ENCODE peak calls at places on chromosomes 6 and 20, in four cellular contexts. R is IMR-90, X is heart left ventricle, T is pancreas. U is an unnamed sample.

GRCh38 chr20:46221271-46221670 is 87.0 kb downstream of the CDH22 start:
- DNase-seq in T (no peak), R (no peak), X (no peak), U (no peak)

GRCh38 chr6:153947817-153948447 is 91.1 kb upstream of the OPRM1 start:
- DNase-seq in X (no peak), R (no peak), T (no peak), U (no peak)

GRCh38 chr6:107827541-107827940 is 3.4 kb upstream of the SCML4 start:
- DNase-seq in X (no peak), T (no peak), R (no peak), U (no peak)

GRCh38 chr20:22453244-22454080 is 130.9 kb downstream of the FOXA2 start:
- DNase-seq in T (no peak), R (no peak), X (no peak), U (no peak)

GRCh38 chr6:44179072-44179536 is 20.5 kb downstream of the CAPN11 start:
- DNase-seq in X (no peak), T (no peak), R (no peak), U (no peak)

GRCh38 chr20:34527016-34527415 is 10.8 kb downstream of the DYNLRB1 start:
- DNase-seq in R (no peak), X (no peak), T (no peak), U (no peak)

GRCh38 chr6:44554901-44555300 is 167.4 kb downstream of the CDC5L start:
- DNase-seq in T (no peak), X (no peak), R (no peak), U (peak)

GRCh38 chr20:33789109-33789857 is 21.9 kb upstream of the CHMP4B start:
- DNase-seq in X (peak), T (peak), R (peak), U (no peak)

GRCh38 chr6:51049288-51049982 is 230.8 kb downstream of the TFAP2B start:
- DNase-seq in T (no peak), X (no peak), R (no peak), U (no peak)

GRCh38 chr6:39357998-39358686 is 35.6 kb upstream of the KCNK16 start:
- DNase-seq in T (peak), X (peak), R (peak), U (no peak)

GRCh38 chr20:17636523-17637412 is 45.3 kb downstream of the RRBP1 start:
- DNase-seq in R (no peak), X (no peak), T (no peak), U (no peak)

GRCh38 chr6:167120557-167121030 is 2.3 kb upstream of the CCR6 start:
- DNase-seq in T (no peak), X (no peak), R (no peak), U (no peak)

GRCh38 chr6:31576897-31577341 is 1.6 kb downstream of the TNF start:
- DNase-seq in X (no peak), R (no peak), T (no peak), U (no peak)

GRCh38 chr20:483791-484644 is 21.7 kb upstream of the TBC1D20 start:
- DNase-seq in T (peak), R (no peak), X (peak), U (peak)

GRCh38 chr6:166595061-166595780 is 8.7 kb upstream of the RAMACL start:
- DNase-seq in T (no peak), X (peak), R (peak), U (no peak)

GRCh38 chr20:19737025-19737424 is 21.0 kb upstream of the RIN2 start:
- DNase-seq in T (no peak), R (peak), X (no peak), U (no peak)

GRCh38 chr6:33700391-33701050 is 11.0 kb downstream of the UQCC2 start:
- DNase-seq in X (peak), R (peak), T (peak), U (no peak)

GRCh38 chr20:25565578-25566157 is 19.7 kb downstream of the NINL start:
- DNase-seq in R (no peak), X (no peak), T (no peak), U (no peak)

GRCh38 chr6:159929819-159930218 is 39.0 kb downstream of the MAS1 start:
- DNase-seq in T (peak), R (no peak), X (peak), U (no peak)

GRCh38 chr20:4956200-4956810 is 45.0 kb downstream of the SLC23A2 start:
- DNase-seq in X (no peak), R (peak), T (no peak), U (no peak)

GRCh38 chr6:168060521-168060931 is 18.5 kb downstream of the FRMD1 start:
- DNase-seq in R (peak), T (peak), X (peak), U (peak)

GRCh38 chr6:30480536-30481156 is 8.7 kb upstream of the HLA-E start:
- DNase-seq in X (no peak), T (no peak), R (no peak), U (no peak)

GRCh38 chr6:136501081-136501480 is 49.1 kb downstream of the MAP7 start:
- DNase-seq in T (no peak), R (no peak), X (no peak), U (no peak)

GRCh38 chr20:62549499-62550086 is 73.8 kb upstream of the GATA5 start:
- DNase-seq in X (peak), R (no peak), T (no peak), U (peak)

GRCh38 chr6:128114164-128114563 is 213.3 kb upstream of the THEMIS start:
- DNase-seq in R (no peak), T (no peak), X (no peak), U (no peak)

GRCh38 chr6:109695468-109695867 is 4.4 kb downstream of the FIG4 start:
- DNase-seq in R (no peak), X (no peak), T (no peak), U (no peak)

GRCh38 chr6:51098801-51099200 is 280.1 kb downstream of the TFAP2B start:
- DNase-seq in R (no peak), X (no peak), T (no peak), U (no peak)

GRCh38 chr20:3471397-3472021 is 691 bp downstream of the ATRN start:
- DNase-seq in T (no peak), R (no peak), X (peak), U (peak)

GRCh38 chr6:109165392-109165964 is 70.2 kb downstream of the CEP57L1 start:
- DNase-seq in T (no peak), X (peak), R (peak), U (no peak)

GRCh38 chr6:110342759-110343158 is 15.4 kb downstream of the METTL24 start:
- DNase-seq in R (no peak), X (no peak), T (no peak), U (no peak)

GRCh38 chr6:14231071-14231483 is 113.5 kb downstream of the CD83 start:
- DNase-seq in R (no peak), X (no peak), T (no peak), U (no peak)

GRCh38 chr20:3223937-3224680 is 14.8 kb downstream of the ITPA start:
- DNase-seq in T (no peak), R (no peak), X (no peak), U (no peak)

GRCh38 chr6:85944736-85945135 is 302.1 kb upstream of the SYNCRIP start:
- DNase-seq in R (no peak), X (no peak), T (no peak), U (no peak)

GRCh38 chr6:132003516-132004178 is 52.5 kb upstream of the CCN2 start:
- DNase-seq in X (no peak), R (no peak), T (no peak), U (no peak)

GRCh38 chr6:15776458-15776980 is 113.7 kb upstream of the DTNBP1 start:
- DNase-seq in X (no peak), T (no peak), R (no peak), U (no peak)

GRCh38 chr6:148364056-148364844 is 21.6 kb downstream of the SASH1 start:
- DNase-seq in T (no peak), X (no peak), R (peak), U (no peak)
- H3K4me3 ChIP-seq in T (no peak), X (no peak), R (no peak), U (no peak)

GRCh38 chr6:134233180-134233579 is 84.7 kb downstream of the SGK1 start:
- DNase-seq in T (no peak), R (no peak), X (no peak), U (no peak)

GRCh38 chr6:134238006-134238405 is 79.9 kb downstream of the SGK1 start:
- DNase-seq in R (no peak), T (no peak), X (no peak), U (no peak)

GRCh38 chr6:134238960-134239795 is 78.7 kb downstream of the SGK1 start:
- DNase-seq in X (peak), T (no peak), R (no peak), U (no peak)

GRCh38 chr6:134240664-134241431 is 77.1 kb downstream of the SGK1 start:
- DNase-seq in X (peak), T (peak), R (no peak), U (peak)

GRCh38 chr6:134235937-134236751 is 81.8 kb downstream of the SGK1 start:
- DNase-seq in X (no peak), R (peak), T (no peak), U (no peak)
- H3K27ac ChIP-seq in X (no peak), R (no peak), T (peak), U (no peak)

GRCh38 chr6:119346914-119347313 is 2.6 kb downstream of the MAN1A1 start:
- DNase-seq in T (no peak), R (no peak), X (no peak), U (no peak)

GRCh38 chr6:119344306-119344705 is 5.3 kb downstream of the MAN1A1 start:
- DNase-seq in T (no peak), R (no peak), X (no peak), U (no peak)

GRCh38 chr6:119343573-119344146 is 5.9 kb downstream of the MAN1A1 start:
- DNase-seq in T (no peak), X (no peak), R (no peak), U (no peak)

GRCh38 chr6:119346450-119346849 is 3.1 kb downstream of the MAN1A1 start:
- DNase-seq in X (no peak), T (no peak), R (no peak), U (no peak)

GRCh38 chr6:119345114-119345513 is 4.4 kb downstream of the MAN1A1 start:
- DNase-seq in R (no peak), T (no peak), X (no peak), U (no peak)
- H3K4me3 ChIP-seq in R (no peak), T (peak), X (no peak), U (peak)

DNA sequence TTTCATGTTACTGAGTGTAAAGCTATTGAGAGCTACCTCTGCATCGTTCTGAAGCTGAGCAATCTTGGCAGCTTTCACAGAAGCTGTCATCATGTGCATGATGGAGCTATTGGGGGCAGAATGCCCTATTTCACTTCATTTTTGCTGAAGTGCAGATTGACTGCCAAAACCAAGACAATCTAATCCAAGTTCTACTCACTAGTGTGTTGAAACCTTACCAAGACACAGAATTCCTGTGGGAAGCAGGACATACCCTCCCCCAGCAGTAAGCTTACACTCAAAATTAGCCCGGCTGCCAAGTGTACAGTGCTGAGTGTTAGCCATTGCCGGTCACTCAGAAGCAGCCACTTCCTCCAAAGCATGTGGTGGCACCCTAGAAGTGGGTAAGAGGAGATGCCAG is 177.3 kb upstream of the TENT5A start:
- DNase-seq in X (no peak), R (peak), T (no peak), U (no peak)
- H3K27ac ChIP-seq in X (no peak), R (no peak), T (no peak), U (no peak)

GRCh38 chr6:144955392-144955791 is 670.3 kb downstream of the UTRN start:
- DNase-seq in R (no peak), X (no peak), T (no peak), U (no peak)

GRCh38 chr6:144953552-144954240 is 668.6 kb downstream of the UTRN start:
- DNase-seq in R (peak), T (no peak), X (no peak), U (no peak)

GRCh38 chr6:144954241-144954556 is 669.1 kb downstream of the UTRN start:
- DNase-seq in T (no peak), R (no peak), X (no peak), U (no peak)

GRCh38 chr6:144952456-144953240 is 667.5 kb downstream of the UTRN start:
- DNase-seq in T (no peak), R (no peak), X (no peak), U (no peak)

DNA sequence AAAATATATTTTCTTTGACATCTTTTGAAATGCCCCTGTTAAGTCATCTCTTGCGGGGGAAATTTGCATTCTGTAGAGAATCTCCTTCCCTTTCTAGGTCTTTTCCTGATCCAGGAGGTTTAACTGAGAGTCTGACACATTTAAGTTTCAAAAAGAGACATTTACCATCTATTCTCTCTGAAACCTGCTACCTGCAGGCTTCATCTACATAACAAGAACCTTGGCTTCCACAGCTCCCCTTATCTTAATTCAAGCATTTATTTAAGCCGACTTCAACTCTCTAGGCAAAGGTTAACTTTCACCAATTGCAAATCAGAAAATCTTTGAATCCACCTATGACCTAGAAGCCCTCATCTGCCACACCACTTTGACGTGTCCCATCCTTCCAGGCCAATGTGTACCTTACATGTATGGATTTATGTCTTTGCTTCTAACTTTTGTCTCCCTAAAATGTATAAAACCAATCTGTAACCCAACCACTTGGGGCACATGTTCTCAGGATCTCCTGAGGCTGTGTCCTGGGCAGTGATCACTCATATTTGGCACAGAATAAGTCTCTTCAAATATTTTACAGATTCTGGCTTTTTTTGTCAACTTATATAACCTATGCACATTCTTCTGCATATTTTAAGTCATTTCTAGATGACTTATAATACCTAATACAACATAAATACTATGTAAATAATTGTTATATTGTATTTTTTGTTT is 666.7 kb downstream of the UTRN start:
- DNase-seq in R (no peak), T (no peak), X (no peak), U (no peak)
- H3K4me3 ChIP-seq in R (no peak), T (no peak), X (no peak), U (no peak)

GRCh38 chr6:41658551-41659069 is 20.3 kb downstream of the MDFI start:
- DNase-seq in T (no peak), X (no peak), R (no peak), U (no peak)

GRCh38 chr6:41655706-41656668 is 17.7 kb downstream of the MDFI start:
- DNase-seq in T (no peak), R (peak), X (no peak), U (no peak)

GRCh38 chr6:41657131-41658094 is 19.1 kb downstream of the MDFI start:
- DNase-seq in R (no peak), X (no peak), T (no peak), U (no peak)

GRCh38 chr6:41663558-41663957 is 25.3 kb downstream of the MDFI start:
- DNase-seq in R (no peak), X (no peak), T (no peak), U (no peak)

GRCh38 chr6:41659935-41660334 is 21.7 kb downstream of the MDFI start:
- DNase-seq in R (no peak), T (no peak), X (no peak), U (no peak)
- H3K27ac ChIP-seq in R (no peak), T (no peak), X (no peak), U (no peak)

DNA sequence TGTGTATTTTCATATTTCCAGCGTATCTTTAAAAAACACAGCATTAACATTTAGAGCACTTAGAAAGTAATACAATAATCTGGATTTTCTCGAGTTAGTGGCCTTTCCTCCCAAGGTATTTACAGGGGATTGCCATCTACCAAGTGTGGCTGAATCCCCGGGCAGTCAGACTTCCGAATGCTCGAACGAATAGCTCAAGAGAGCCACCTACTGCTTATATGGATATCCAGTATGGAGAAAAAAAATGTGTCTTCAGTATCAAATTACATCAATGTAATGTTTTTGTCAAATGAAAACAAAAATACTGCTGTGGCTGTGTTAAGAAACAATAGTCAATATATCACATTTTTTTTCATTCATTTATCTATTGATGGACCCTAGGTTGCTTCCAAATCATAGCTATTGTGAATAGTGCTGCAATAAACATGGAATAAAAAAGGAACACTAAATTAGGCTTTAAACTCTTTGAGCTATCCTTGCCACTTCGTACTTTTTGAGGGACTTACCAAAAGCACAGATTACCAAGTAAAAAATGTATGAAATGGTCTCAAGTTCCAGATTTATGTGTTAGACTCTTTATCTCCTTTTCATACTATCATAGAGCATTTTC is 654.5 kb upstream of the PTCHD4 start:
- DNase-seq in X (no peak), R (peak), T (no peak), U (no peak)
- H3K4me3 ChIP-seq in X (no peak), R (no peak), T (no peak), U (no peak)

DNA sequence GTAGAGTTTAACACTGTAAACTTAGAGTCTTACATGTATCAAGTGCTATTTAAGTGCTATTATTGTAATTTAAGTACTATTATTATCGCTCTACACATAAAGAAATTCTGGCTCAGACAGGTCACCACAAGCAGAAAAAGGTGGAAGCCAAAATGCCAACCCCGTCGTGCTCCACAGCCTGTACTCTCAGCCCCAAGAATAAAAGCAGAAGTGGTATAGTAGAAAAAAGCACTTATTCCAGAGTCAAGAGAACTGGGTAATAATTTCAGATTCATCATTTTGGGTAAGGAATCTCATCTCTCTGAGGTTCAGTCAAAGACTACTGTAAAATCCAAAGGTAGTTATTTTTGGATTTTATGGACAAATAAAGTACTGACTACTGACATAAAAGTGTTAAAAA is 946 bp downstream of the ZUP1 start:
- DNase-seq in R (no peak), X (no peak), T (no peak), U (no peak)
- H3K27ac ChIP-seq in R (no peak), X (no peak), T (no peak), U (peak)

DNA sequence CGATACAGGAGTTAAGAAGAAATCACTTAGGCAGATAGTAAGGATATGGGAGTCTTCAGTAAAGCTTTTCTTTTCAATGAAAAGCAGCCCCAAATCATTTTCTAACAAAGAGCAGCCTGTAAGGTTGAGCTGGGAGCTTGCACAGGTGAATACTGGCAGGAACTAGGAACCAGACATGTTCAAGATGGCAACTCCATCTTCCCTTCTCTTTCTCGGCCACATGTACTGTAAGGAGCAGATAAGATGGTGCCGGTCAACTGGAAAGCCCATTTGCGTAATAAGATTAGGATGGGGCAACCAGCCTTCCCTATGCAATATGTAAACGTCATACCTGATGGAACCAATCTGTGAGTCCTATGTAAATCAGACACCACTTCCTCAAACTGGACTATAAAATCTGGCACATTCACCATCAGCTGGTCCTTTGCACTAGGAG is 46.2 kb upstream of the RNGTT start:
- DNase-seq in T (no peak), R (no peak), X (no peak), U (no peak)
- H3K4me3 ChIP-seq in T (no peak), R (no peak), X (no peak), U (no peak)

GRCh38 chr20:53958240-53958639 is 112.2 kb downstream of the BCAS1 start:
- DNase-seq in X (no peak), R (no peak), T (no peak), U (no peak)
- H3K27ac ChIP-seq in X (peak), R (no peak), T (no peak), U (no peak)